ENCODE peak calls at places on chromosomes 2 and 18, in ten cellular contexts. J is uterus; P is CD8-positive, alpha-beta T cell; N is colonic mucosa; C is mammary epithelial cell; E is hepatocyte; Q is left lung; O is psoas muscle; M is PC-9; D is adrenal gland. Z is an unnamed sample.

GRCh38 chr2:230130668-230131364 is 62.1 kb upstream of the SLC16A14 start:
- DNase-seq in C (no peak), J (peak; percentile 88), M (no peak), E (peak; percentile 25), D (peak; percentile 97), Q (no peak), P (no peak), N (peak; percentile 38), O (peak; percentile 63), Z (peak; percentile 74)

GRCh38 chr18:31206787-31207381 is 44.2 kb upstream of the DSC1 start:
- DNase-seq in C (peak; percentile 97), N (peak; percentile 94), J (peak; percentile 17), D (peak; percentile 55), P (no peak), O (peak; percentile 24), E (peak; percentile 82), Q (peak; percentile 86), M (peak; percentile 87), Z (peak; percentile 64)

GRCh38 chr2:12737226-12738111 is 20.7 kb downstream of the TRIB2 start:
- DNase-seq in J (no peak), E (no peak), C (no peak), Q (no peak), N (no peak), M (no peak), O (no peak), P (no peak), D (no peak), Z (no peak)

GRCh38 chr2:2698182-2699116 is 367.4 kb upstream of the MYT1L start:
- DNase-seq in D (peak; percentile 23), E (peak; percentile 53), M (no peak), C (no peak), N (no peak), P (no peak), O (no peak), Q (no peak), J (no peak), Z (no peak)

GRCh38 chr2:236852977-236853374 is 232.7 kb upstream of the COPS8 start:
- DNase-seq in N (no peak), J (no peak), O (no peak), P (no peak), Q (no peak), C (no peak), D (no peak), M (no peak), E (no peak), Z (no peak)

GRCh38 chr2:137937778-137938177 is 26.5 kb upstream of the HNMT start:
- DNase-seq in O (no peak), Q (no peak), M (no peak), P (no peak), E (no peak), N (no peak), C (no peak), D (no peak), J (no peak), Z (no peak)

GRCh38 chr18:5302606-5303005 is 7.1 kb upstream of the ZBTB14 start:
- DNase-seq in Q (no peak), N (no peak), M (no peak), E (no peak), P (no peak), D (no peak), J (no peak), O (no peak), C (no peak), Z (no peak)

GRCh38 chr2:8544786-8545631 is 136.8 kb upstream of the ID2 start:
- DNase-seq in O (peak; percentile 74), N (peak; percentile 69), C (no peak), M (no peak), D (peak; percentile 73), P (peak; percentile 21), Q (peak; percentile 92), J (peak; percentile 82), E (peak; percentile 64), Z (no peak)

DNA sequence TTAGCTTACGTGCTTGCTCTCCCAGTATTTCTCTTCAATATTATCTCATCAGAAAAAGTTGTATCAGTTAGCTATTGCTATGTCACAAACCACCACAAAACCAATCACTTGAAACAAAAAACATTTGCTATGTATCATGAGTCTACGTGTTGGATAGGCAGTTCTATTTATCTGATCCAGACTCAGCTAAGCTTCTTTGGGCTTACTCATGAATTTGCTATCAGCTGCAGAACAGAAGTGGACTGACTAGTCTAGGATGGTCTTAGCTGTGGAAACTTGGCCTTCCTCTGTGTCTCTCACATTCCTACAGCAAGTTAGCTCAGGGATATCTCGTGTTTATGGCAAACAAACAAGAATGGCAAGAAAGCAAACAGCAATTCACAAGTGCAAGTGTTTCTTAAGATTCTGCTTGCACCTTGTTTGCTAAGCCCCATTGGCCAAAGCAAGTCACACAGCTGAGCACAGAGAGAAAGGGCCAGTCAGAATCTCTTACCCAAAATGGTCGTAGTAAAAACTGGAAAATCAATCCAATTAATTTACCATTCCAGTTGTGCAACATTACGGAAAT is 288.0 kb upstream of the TNP1 start:
- DNase-seq in M (peak; percentile 35), J (no peak), E (peak; percentile 38), Q (no peak), P (no peak), O (no peak), C (no peak), N (no peak), D (no peak), Z (no peak)
- H3K4me1 ChIP-seq in M (no peaks in the 10 kb centered on the region), J (no peaks in the 10 kb centered on the region), E (no peaks in the 10 kb centered on the region), Q (no peaks in the 10 kb centered on the region), P (no peaks in the 10 kb centered on the region), O (no peaks in the 10 kb centered on the region), C (no peaks in the 10 kb centered on the region), N (no peaks in the 10 kb centered on the region), D (no peaks in the 10 kb centered on the region), Z (no peaks in the 10 kb centered on the region)

DNA sequence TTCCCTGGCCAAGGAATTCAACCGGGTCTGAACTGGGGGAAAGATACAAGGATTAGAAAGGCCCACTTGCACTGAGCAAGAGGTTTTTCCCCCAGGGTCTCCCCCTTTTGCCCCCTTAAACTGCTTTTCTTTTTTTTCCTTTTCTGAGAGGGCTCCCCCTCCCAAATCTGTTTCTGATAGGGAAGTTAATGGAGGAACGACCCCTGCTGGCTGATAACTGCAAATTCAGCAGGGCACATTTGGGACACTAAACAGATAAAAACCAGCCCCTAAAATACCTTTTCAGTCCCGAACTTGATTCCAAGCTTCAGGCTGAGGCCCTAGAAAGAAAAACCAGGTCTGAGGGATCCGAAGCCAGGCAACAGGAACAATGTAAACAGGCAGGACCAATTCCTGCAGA is 1012.4 kb upstream of the CRIM1 start:
- DNase-seq in M (no peak), C (no peak), D (no peak), O (no peak), N (no peak), E (no peak), P (no peak), J (no peak), Q (no peak), Z (no peak)
- TF ChIP-seq CTCF in M (peak; percentile 64), C (peak; percentile 25), D (no peak), O (no peak), N (no peak), E (no peak), P (no peak), J (no peak), Q (no peak), Z (no peak)

GRCh38 chr2:20574930-20575329 is 76.0 kb downstream of the HS1BP3 start:
- DNase-seq in D (no peak), E (no peak), N (no peak), P (no peak), M (no peak), Q (no peak), J (no peak), O (no peak), C (no peak), Z (no peak)

GRCh38 chr2:20576598-20577115 is 74.2 kb downstream of the HS1BP3 start:
- DNase-seq in E (no peak), J (no peak), N (peak; percentile 38), O (no peak), M (no peak), P (no peak), C (no peak), D (no peak), Q (no peak), Z (no peak)

GRCh38 chr2:20574423-20574911 is 76.4 kb downstream of the HS1BP3 start:
- DNase-seq in N (no peak), E (no peak), M (no peak), J (no peak), P (no peak), Q (peak; percentile 55), O (no peak), D (no peak), C (no peak), Z (no peak)

GRCh38 chr2:20575414-20575813 is 75.5 kb downstream of the HS1BP3 start:
- DNase-seq in P (no peak), J (peak; percentile 24), E (no peak), D (no peak), N (no peak), O (no peak), C (no peak), M (no peak), Q (peak; percentile 62), Z (no peak)

DNA sequence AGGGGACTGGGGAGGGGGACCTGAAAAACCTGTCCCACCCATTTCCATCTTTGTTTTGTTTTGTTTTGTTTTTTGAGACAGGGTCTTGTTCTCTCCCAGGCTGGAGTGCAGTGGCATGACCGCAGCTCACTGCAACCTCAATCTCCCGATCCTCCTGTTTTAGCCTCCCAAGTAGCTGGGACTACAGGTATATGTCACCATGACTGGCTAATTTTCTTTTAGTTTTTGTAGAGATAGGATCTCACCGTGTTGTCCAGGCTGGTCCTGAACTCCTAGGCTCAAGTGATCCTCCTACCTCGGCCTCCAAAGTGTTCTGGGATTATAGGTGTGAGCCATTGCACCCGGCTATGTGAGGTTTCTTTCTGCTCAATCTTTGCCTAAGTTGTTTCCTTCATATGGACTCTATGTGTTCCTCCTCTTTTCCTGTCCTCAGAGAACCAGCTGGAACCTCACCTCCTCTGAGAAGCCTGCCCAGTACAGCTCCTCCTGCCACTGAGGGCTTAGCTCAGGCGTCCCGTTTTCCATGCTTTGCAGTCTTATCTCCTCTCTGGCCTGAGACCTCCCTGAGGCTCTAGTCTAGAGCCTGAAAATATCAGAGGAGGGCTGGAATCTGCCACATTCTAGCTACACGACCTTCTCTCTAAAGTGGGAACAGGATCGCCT is 74.8 kb downstream of the HS1BP3 start:
- DNase-seq in C (no peak), M (no peak), D (no peak), E (no peak), N (no peak), J (no peak), P (no peak), O (no peak), Q (no peak), Z (no peak)
- H3K4me1 ChIP-seq in C (peaks cover 32% of the 10 kb centered on the region), M (peaks cover 49% of the 10 kb centered on the region), D (peaks cover 24% of the 10 kb centered on the region), E (peaks cover 16% of the 10 kb centered on the region), N (no peaks in the 10 kb centered on the region), J (peaks cover 9% of the 10 kb centered on the region), P (peaks cover 8% of the 10 kb centered on the region), O (peaks cover 44% of the 10 kb centered on the region), Q (peaks cover 42% of the 10 kb centered on the region), Z (peaks cover 5% of the 10 kb centered on the region)

DNA sequence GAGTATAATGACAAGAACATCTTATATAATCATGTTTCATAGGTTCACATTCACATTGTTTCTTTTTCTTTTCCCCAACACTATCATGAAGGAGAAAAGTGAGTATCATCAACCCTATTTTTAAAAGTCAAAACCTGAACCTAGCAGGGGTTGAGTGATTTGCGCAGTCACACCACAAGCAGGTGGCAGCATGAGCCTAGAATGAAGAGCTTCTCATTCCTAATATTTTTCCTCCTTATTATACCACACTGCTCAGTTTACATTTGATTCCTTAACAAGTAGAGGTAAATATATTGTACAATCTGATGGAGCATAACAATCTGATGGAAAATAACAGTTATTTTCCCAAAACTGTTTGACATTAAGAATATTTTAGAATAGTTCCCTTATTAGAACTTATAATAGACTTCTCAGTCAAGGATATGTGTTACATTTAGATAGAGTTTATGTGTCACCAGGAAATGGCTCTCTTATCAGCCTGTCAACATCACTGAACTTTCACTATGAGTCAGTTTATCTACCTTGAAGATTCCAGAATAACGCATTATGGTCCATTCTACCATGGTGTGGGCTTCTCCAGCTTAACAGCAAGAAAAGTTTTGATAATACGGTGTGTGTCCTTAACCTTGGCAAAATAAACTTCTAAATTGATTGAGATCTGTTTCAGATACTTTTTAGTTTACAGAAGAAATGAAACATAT is 119.5 kb downstream of the NEB start:
- DNase-seq in P (no peak), N (no peak), M (no peak), D (no peak), C (no peak), O (no peak), E (no peak), Q (no peak), J (no peak), Z (no peak)
- TF ChIP-seq CTCF in P (no peak), N (no peak), M (no peak), D (no peak), C (no peak), O (no peak), E (no peak), Q (no peak), J (no peak), Z (no peak)